ENCODE peak calls at places on chromosomes 6 and 20, in ten cellular contexts. R is body of pancreas, N is A673, Z is adrenal gland, Q is uterus, L is tibial artery, I is pancreas, X is BE2C, V is H1, H is esophagus squamous epithelium. U is an unnamed sample. For H3K27me3, the result is how much of the 10 kb centered on the place peaks cover.

GRCh38 chr6:45478235-45478634 is 100.5 kb upstream of the SUPT3H start:
- DNase-seq in R (no peak), N (no peak), Z (no peak), Q (no peak), L (no peak), I (no peak), X (no peak), V (no peak), H (no peak), U (no peak)

GRCh38 chr6:65505736-65506135 is 201.3 kb downstream of the EYS start:
- DNase-seq in R (no peak), N (no peak), Z (no peak), Q (no peak), L (no peak), I (no peak), X (no peak), V (no peak), H (no peak), U (no peak)

GRCh38 chr6:90146914-90147668 is 149.6 kb downstream of the BACH2 start:
- DNase-seq in R (no peak), N (no peak), Z (no peak), Q (no peak), L (no peak), I (no peak), X (peak), V (no peak), H (no peak), U (no peak)

GRCh38 chr6:118992186-118992795 is 57.3 kb upstream of the MCM9 start:
- DNase-seq in R (no peak), N (no peak), Z (no peak), Q (no peak), L (no peak), I (no peak), X (no peak), V (no peak), H (no peak), U (no peak)

GRCh38 chr6:10359581-10359980 is 55.3 kb downstream of the TFAP2A start:
- DNase-seq in R (no peak), N (no peak), Z (no peak), Q (no peak), L (no peak), I (no peak), X (no peak), V (no peak), H (no peak), U (no peak)

GRCh38 chr6:33199687-33200233 is 705 bp downstream of the RXRB start:
- DNase-seq in R (peak), N (peak), Z (no peak), Q (no peak), L (no peak), I (no peak), X (no peak), V (peak), H (no peak), U (peak)

GRCh38 chr20:13008761-13009681 is at the start of gene SPTLC3:
- DNase-seq in R (peak), N (peak), Z (peak), Q (no peak), L (peak), I (peak), X (no peak), V (peak), H (no peak), U (peak)

GRCh38 chr20:14882846-14883245 is 545.4 kb upstream of the FLRT3 start:
- DNase-seq in R (no peak), N (no peak), Z (no peak), Q (no peak), L (no peak), I (no peak), X (no peak), V (no peak), H (no peak), U (no peak)

GRCh38 chr6:84764332-84765049 is at the start of gene TBX18:
- DNase-seq in R (peak), N (peak), Z (peak), Q (peak), L (peak), I (peak), X (peak), V (peak), H (peak), U (no peak)
- H3K27me3 ChIP-seq in R (half or more), N (half or more), Z (half or more), Q (under half), L (under half), I (half or more), X (half or more), V (half or more), H (under half), U (under half)

GRCh38 chr6:122833229-122833556 is 44.1 kb downstream of the SMPDL3A start:
- DNase-seq in R (no peak), N (no peak), Z (no peak), Q (no peak), L (no peak), I (no peak), X (no peak), V (no peak), H (no peak), U (no peak)

GRCh38 chr6:122839906-122840305 is 50.8 kb downstream of the SMPDL3A start:
- DNase-seq in R (no peak), N (no peak), Z (no peak), Q (no peak), L (no peak), I (no peak), X (no peak), V (no peak), H (no peak), U (no peak)

GRCh38 chr6:122832515-122833228 is 43.6 kb downstream of the SMPDL3A start:
- DNase-seq in R (no peak), N (no peak), Z (no peak), Q (no peak), L (no peak), I (no peak), X (no peak), V (no peak), H (no peak), U (no peak)

GRCh38 chr6:122839477-122839876 is 50.4 kb downstream of the SMPDL3A start:
- DNase-seq in R (peak), N (peak), Z (peak), Q (peak), L (peak), I (peak), X (peak), V (no peak), H (no peak), U (peak)

DNA sequence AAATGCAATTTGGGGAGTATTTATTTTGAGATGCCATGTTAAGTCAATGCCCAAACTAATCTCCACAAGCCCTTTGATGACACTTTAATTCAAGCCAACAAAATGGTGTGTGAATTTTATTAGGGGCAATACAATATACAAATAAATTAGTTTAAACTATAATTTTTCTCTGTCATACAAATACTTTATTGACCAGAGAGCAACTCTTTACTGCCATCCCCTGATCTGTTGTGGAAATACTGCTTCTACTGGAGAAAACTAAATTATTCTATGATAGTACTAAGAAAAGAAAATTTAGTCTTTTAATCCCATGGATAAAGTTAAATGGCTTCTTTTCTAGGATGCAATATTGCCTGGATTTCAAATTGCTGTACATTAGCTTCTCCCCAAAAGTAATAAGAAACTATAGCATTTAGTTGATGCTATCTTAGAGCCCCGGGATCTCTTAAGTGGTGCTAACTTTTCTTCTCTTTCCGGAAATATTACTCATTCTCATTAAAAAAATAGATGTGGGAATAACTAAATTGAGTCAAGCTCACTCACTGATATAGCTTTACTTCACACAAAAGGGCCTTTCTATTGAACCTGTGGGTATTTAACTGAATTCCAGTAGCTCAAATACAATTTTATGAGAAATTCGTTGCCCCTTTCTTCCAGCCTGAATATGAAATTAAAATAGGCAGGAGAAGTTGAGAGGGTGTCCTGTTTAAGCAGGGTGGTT is 49.2 kb downstream of the SMPDL3A start:
- DNase-seq in R (no peak), N (peak), Z (no peak), Q (no peak), L (no peak), I (no peak), X (no peak), V (no peak), H (no peak), U (no peak)
- TF ChIP-seq CTCF in R (no peak), N (peak), Z (peak), Q (peak), L (no peak), I (no peak), X (peak), V (peak), H (peak), U (no peak)

DNA sequence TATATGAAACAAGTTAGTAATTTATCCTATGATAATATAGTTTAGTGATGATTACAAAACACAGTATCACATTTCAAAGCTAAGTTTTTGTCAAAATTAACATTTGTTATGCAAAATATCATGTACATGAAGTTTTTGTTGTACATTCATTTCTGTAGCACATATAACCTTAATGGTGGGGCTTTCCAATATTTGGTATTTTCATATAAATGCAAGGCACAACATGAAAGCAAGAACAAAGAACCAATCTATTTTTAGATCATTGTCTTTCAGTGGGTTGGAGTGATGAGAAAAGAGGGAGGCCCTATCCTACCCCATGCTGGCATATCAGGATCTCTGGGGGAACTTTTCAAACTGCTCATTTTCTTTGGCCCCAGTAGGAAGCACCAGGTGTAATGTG is 53.4 kb downstream of the FAM83B start:
- DNase-seq in R (no peak), N (no peak), Z (no peak), Q (no peak), L (no peak), I (no peak), X (no peak), V (no peak), H (no peak), U (no peak)
- H3K4me3 ChIP-seq in R (no peak), N (no peak), Z (no peak), Q (no peak), L (no peak), I (no peak), X (no peak), V (no peak), H (no peak), U (no peak)

GRCh38 chr6:23145801-23146200 is 576.4 kb downstream of the HDGFL1 start:
- DNase-seq in R (no peak), N (peak), Z (no peak), Q (no peak), L (no peak), I (no peak), X (no peak), V (no peak), H (no peak), U (no peak)
- H3K27me3 ChIP-seq in R (under half), N (under half), Z (under half), Q (under half), L (under half), I (under half), X (under half), V (under half), H (under half), U (under half)

DNA sequence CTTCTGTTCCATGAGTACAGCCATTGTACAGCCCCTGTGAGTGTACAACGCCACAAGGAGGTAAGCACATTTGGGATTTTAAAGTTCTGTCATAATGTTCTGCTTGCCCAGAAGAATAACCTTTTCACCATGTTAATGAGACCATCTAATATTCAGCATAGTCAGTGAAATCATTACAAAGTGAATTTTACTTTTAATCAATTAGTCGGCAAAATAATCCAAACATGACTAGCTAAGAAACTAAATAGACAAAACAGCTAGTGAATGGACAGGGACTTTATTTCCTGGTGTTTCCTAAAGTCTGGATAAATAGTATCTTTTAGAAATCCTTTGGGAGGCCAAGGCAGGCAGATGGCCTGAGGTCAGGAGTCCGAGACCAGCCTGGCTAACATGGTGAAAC is 69.0 kb upstream of the NRSN1 start:
- DNase-seq in R (no peak), N (no peak), Z (no peak), Q (no peak), L (no peak), I (no peak), X (no peak), V (no peak), H (no peak), U (no peak)
- TF ChIP-seq CTCF in R (no peak), N (no peak), Z (no peak), Q (no peak), L (no peak), I (no peak), X (no peak), V (no peak), H (no peak), U (no peak)

DNA sequence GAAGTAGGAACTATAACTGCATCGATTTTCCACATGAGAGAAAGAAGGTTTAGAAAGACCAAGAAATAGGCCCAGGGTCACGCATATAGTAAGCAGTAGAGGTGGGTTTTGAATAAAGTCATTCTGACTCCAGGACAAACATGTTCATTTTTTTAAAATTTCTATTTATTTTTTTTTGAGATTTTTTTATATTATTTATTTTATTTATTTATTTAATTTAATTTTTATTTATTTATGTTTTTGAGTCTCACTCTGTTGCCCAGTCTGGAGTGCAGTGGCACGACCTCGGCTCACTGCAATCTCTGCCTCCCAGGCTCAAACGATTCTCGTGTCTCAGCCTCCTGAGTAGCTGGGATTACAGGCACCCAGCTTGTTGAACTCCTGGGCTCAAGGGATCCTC is 13.2 kb upstream of the SEC63 start:
- DNase-seq in R (no peak), N (no peak), Z (no peak), Q (no peak), L (no peak), I (no peak), X (no peak), V (no peak), H (no peak), U (no peak)
- H3K4me3 ChIP-seq in R (no peak), N (no peak), Z (no peak), Q (no peak), L (no peak), I (no peak), X (no peak), V (no peak), H (no peak), U (no peak)

DNA sequence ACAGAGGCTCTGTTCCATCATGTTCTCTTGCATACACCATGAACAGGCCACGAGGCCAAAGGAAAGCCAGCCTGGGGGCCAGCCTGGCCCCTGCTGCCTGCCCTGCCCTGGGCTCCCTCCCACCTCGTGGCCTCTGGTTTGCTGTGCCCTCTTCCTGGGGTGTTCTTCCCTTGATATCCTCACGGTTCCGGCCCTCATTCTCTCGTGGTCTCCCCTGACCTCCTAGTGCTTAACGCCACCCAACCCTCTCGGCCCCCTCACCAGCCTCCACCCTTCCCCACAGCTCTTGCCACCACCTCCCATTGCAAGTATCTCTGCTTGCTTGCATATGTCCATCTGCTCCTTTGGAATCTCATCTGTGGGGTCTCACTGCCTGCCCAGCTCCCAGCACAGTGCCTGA is 73.0 kb downstream of the GNAS-AS1 start:
- DNase-seq in R (no peak), N (no peak), Z (no peak), Q (no peak), L (no peak), I (no peak), X (no peak), V (no peak), H (no peak), U (no peak)
- H3K27me3 ChIP-seq in R (under half), N (half or more), Z (under half), Q (under half), L (under half), I (under half), X (under half), V (under half), H (under half), U (under half)

GRCh38 chr6:53724501-53724900 is 58.9 kb upstream of the KLHL31 start:
- DNase-seq in R (no peak), N (no peak), Z (no peak), Q (no peak), L (no peak), I (no peak), X (no peak), V (no peak), H (no peak), U (no peak)

GRCh38 chr6:53723331-53723730 is 57.8 kb upstream of the KLHL31 start:
- DNase-seq in R (no peak), N (no peak), Z (no peak), Q (no peak), L (no peak), I (no peak), X (no peak), V (no peak), H (no peak), U (no peak)

GRCh38 chr6:53728570-53729194 is 63.1 kb upstream of the KLHL31 start:
- DNase-seq in R (peak), N (peak), Z (peak), Q (peak), L (no peak), I (peak), X (peak), V (no peak), H (no peak), U (no peak)

GRCh38 chr6:53727748-53728147 is 62.2 kb upstream of the KLHL31 start:
- DNase-seq in R (no peak), N (no peak), Z (no peak), Q (no peak), L (no peak), I (no peak), X (no peak), V (no peak), H (no peak), U (no peak)

DNA sequence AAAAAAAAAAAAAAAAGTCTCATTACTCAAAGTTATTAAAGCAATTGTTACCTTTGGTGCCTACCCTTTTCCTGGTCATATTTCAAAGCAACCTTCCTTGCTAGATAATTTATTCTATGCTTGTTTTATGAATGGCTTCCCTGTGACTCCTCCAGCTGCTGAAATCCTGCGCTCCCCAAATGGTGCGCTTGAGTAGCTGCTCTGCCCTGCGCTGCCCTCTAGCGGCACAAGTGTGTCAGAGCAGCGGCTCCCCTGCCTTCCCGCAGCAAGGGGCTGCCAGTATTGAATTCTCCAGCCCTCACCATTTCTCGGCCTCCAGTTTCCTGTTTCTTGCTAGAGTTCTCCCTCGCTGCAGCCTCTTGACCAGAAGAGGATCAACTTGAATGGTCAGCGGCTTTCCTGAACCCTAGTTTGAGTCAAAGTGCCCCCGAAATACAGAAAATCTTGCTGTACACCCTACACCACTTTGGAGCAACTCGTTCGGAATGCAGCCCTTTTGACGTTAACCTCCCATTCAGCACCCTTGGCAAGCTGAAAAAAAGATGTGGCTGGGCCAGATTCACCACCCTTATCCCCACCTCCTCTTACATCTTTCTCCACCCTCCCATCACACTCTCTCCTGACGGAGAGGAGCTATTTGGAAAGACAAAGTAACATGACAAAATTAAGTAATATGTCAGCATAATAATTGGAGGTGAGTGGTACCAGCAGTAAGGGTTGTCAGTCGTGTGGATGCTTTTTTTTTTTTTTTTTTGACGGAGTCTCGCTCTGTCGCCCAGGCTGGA is 60.4 kb upstream of the KLHL31 start:
- DNase-seq in R (peak), N (peak), Z (peak), Q (peak), L (peak), I (peak), X (peak), V (peak), H (no peak), U (peak)
- TF ChIP-seq CTCF in R (peak), N (peak), Z (peak), Q (peak), L (peak), I (peak), X (peak), V (peak), H (peak), U (peak)